ENCODE peak calls at places on chromosomes 1 and 21, in eight cellular contexts. One of them, this sample, is unnamed.

GRCh38 chr1:56584910-56585528 is 5.7 kb upstream of the PLPP3 start:
- DNase-seq in HEK293T: peak
- DNase-seq in SK-MEL-5: peak
- DNase-seq in dermis blood vessel endothelial cell: peak
- DNase-seq in nephron progenitor cell: peak
- DNase-seq in foreskin fibroblast: peak
- DNase-seq in central memory CD4-positive, alpha-beta T cell: no peak
- DNase-seq in astrocyte of the spinal cord: peak
- DNase-seq in this sample: no peak

GRCh38 chr1:33296082-33296458 is 24.8 kb downstream of the A3GALT2 start:
- DNase-seq in HEK293T: no peak
- DNase-seq in SK-MEL-5: no peak
- DNase-seq in dermis blood vessel endothelial cell: no peak
- DNase-seq in nephron progenitor cell: no peak
- DNase-seq in foreskin fibroblast: no peak
- DNase-seq in central memory CD4-positive, alpha-beta T cell: no peak
- DNase-seq in astrocyte of the spinal cord: no peak
- DNase-seq in this sample: no peak

GRCh38 chr1:215273838-215274516 is 191.4 kb downstream of the KCNK2 start:
- DNase-seq in HEK293T: no peak
- DNase-seq in SK-MEL-5: peak
- DNase-seq in dermis blood vessel endothelial cell: peak
- DNase-seq in nephron progenitor cell: no peak
- DNase-seq in foreskin fibroblast: peak
- DNase-seq in central memory CD4-positive, alpha-beta T cell: no peak
- DNase-seq in astrocyte of the spinal cord: peak
- DNase-seq in this sample: peak

GRCh38 chr1:6982860-6983259 is 197.6 kb downstream of the CAMTA1 start:
- DNase-seq in HEK293T: no peak
- DNase-seq in SK-MEL-5: no peak
- DNase-seq in dermis blood vessel endothelial cell: no peak
- DNase-seq in nephron progenitor cell: no peak
- DNase-seq in foreskin fibroblast: no peak
- DNase-seq in central memory CD4-positive, alpha-beta T cell: no peak
- DNase-seq in astrocyte of the spinal cord: no peak
- DNase-seq in this sample: no peak

GRCh38 chr1:20666146-20666545 is 5.0 kb upstream of the DDOST start:
- DNase-seq in HEK293T: no peak
- DNase-seq in SK-MEL-5: no peak
- DNase-seq in dermis blood vessel endothelial cell: no peak
- DNase-seq in nephron progenitor cell: no peak
- DNase-seq in foreskin fibroblast: no peak
- DNase-seq in central memory CD4-positive, alpha-beta T cell: no peak
- DNase-seq in astrocyte of the spinal cord: no peak
- DNase-seq in this sample: no peak

GRCh38 chr1:192878249-192878648 is 69.4 kb downstream of the RGS2 start:
- DNase-seq in HEK293T: no peak
- DNase-seq in SK-MEL-5: no peak
- DNase-seq in dermis blood vessel endothelial cell: no peak
- DNase-seq in nephron progenitor cell: no peak
- DNase-seq in foreskin fibroblast: no peak
- DNase-seq in central memory CD4-positive, alpha-beta T cell: no peak
- DNase-seq in astrocyte of the spinal cord: peak
- DNase-seq in this sample: no peak

GRCh38 chr1:158035976-158036583 is 42.6 kb downstream of the KIRREL1 start:
- DNase-seq in HEK293T: peak
- DNase-seq in SK-MEL-5: peak
- DNase-seq in dermis blood vessel endothelial cell: peak
- DNase-seq in nephron progenitor cell: peak
- DNase-seq in foreskin fibroblast: peak
- DNase-seq in central memory CD4-positive, alpha-beta T cell: no peak
- DNase-seq in astrocyte of the spinal cord: peak
- DNase-seq in this sample: no peak

GRCh38 chr1:24362416-24362815 is 43.3 kb downstream of the GRHL3 start:
- DNase-seq in HEK293T: no peak
- DNase-seq in SK-MEL-5: no peak
- DNase-seq in dermis blood vessel endothelial cell: no peak
- DNase-seq in nephron progenitor cell: no peak
- DNase-seq in foreskin fibroblast: no peak
- DNase-seq in central memory CD4-positive, alpha-beta T cell: no peak
- DNase-seq in astrocyte of the spinal cord: no peak
- DNase-seq in this sample: no peak

GRCh38 chr1:169538998-169539871 is 47.0 kb downstream of the F5 start:
- DNase-seq in HEK293T: no peak
- DNase-seq in SK-MEL-5: no peak
- DNase-seq in dermis blood vessel endothelial cell: no peak
- DNase-seq in nephron progenitor cell: no peak
- DNase-seq in foreskin fibroblast: peak
- DNase-seq in central memory CD4-positive, alpha-beta T cell: no peak
- DNase-seq in astrocyte of the spinal cord: peak
- DNase-seq in this sample: peak

GRCh38 chr1:92210701-92211100 is 7.0 kb upstream of the C1orf146 start:
- DNase-seq in HEK293T: no peak
- DNase-seq in SK-MEL-5: no peak
- DNase-seq in dermis blood vessel endothelial cell: no peak
- DNase-seq in nephron progenitor cell: no peak
- DNase-seq in foreskin fibroblast: peak
- DNase-seq in central memory CD4-positive, alpha-beta T cell: no peak
- DNase-seq in astrocyte of the spinal cord: peak
- DNase-seq in this sample: no peak

GRCh38 chr21:43812139-43812821 is 22.9 kb downstream of the RRP1 start:
- DNase-seq in HEK293T: no peak
- DNase-seq in SK-MEL-5: no peak
- DNase-seq in dermis blood vessel endothelial cell: no peak
- DNase-seq in nephron progenitor cell: no peak
- DNase-seq in foreskin fibroblast: no peak
- DNase-seq in central memory CD4-positive, alpha-beta T cell: no peak
- DNase-seq in astrocyte of the spinal cord: no peak
- DNase-seq in this sample: no peak

GRCh38 chr1:210239295-210240155 is 6.9 kb downstream of the SERTAD4 start:
- DNase-seq in HEK293T: peak
- DNase-seq in SK-MEL-5: peak
- DNase-seq in dermis blood vessel endothelial cell: peak
- DNase-seq in nephron progenitor cell: no peak
- DNase-seq in foreskin fibroblast: peak
- DNase-seq in central memory CD4-positive, alpha-beta T cell: no peak
- DNase-seq in astrocyte of the spinal cord: peak
- DNase-seq in this sample: no peak

GRCh38 chr1:223538921-223539445 is 126.5 kb downstream of the CAPN8 start:
- DNase-seq in HEK293T: no peak
- DNase-seq in SK-MEL-5: no peak
- DNase-seq in dermis blood vessel endothelial cell: no peak
- DNase-seq in nephron progenitor cell: no peak
- DNase-seq in foreskin fibroblast: no peak
- DNase-seq in central memory CD4-positive, alpha-beta T cell: no peak
- DNase-seq in astrocyte of the spinal cord: no peak
- DNase-seq in this sample: no peak

GRCh38 chr1:203536981-203537455 is 43.1 kb downstream of the OPTC start:
- DNase-seq in HEK293T: no peak
- DNase-seq in SK-MEL-5: no peak
- DNase-seq in dermis blood vessel endothelial cell: no peak
- DNase-seq in nephron progenitor cell: no peak
- DNase-seq in foreskin fibroblast: peak
- DNase-seq in central memory CD4-positive, alpha-beta T cell: no peak
- DNase-seq in astrocyte of the spinal cord: no peak
- DNase-seq in this sample: no peak

GRCh38 chr1:17596651-17597509 is 57.4 kb downstream of the ARHGEF10L start:
- DNase-seq in HEK293T: peak
- DNase-seq in SK-MEL-5: no peak
- DNase-seq in dermis blood vessel endothelial cell: no peak
- DNase-seq in nephron progenitor cell: no peak
- DNase-seq in foreskin fibroblast: no peak
- DNase-seq in central memory CD4-positive, alpha-beta T cell: no peak
- DNase-seq in astrocyte of the spinal cord: no peak
- DNase-seq in this sample: no peak

GRCh38 chr1:81387446-81387845 is 413.3 kb upstream of the ADGRL2 start:
- DNase-seq in HEK293T: no peak
- DNase-seq in SK-MEL-5: no peak
- DNase-seq in dermis blood vessel endothelial cell: no peak
- DNase-seq in nephron progenitor cell: no peak
- DNase-seq in foreskin fibroblast: no peak
- DNase-seq in central memory CD4-positive, alpha-beta T cell: no peak
- DNase-seq in astrocyte of the spinal cord: no peak
- DNase-seq in this sample: no peak

GRCh38 chr1:31703431-31704260 is at the start of gene COL16A1:
- DNase-seq in HEK293T: no peak
- DNase-seq in SK-MEL-5: no peak
- DNase-seq in dermis blood vessel endothelial cell: no peak
- DNase-seq in nephron progenitor cell: peak
- DNase-seq in foreskin fibroblast: peak
- DNase-seq in central memory CD4-positive, alpha-beta T cell: no peak
- DNase-seq in astrocyte of the spinal cord: peak
- DNase-seq in this sample: no peak

GRCh38 chr1:220791287-220791686 is 4.6 kb downstream of the MTARC1 start:
- DNase-seq in HEK293T: no peak
- DNase-seq in SK-MEL-5: peak
- DNase-seq in dermis blood vessel endothelial cell: peak
- DNase-seq in nephron progenitor cell: no peak
- DNase-seq in foreskin fibroblast: no peak
- DNase-seq in central memory CD4-positive, alpha-beta T cell: no peak
- DNase-seq in astrocyte of the spinal cord: no peak
- DNase-seq in this sample: no peak

GRCh38 chr1:81369814-81370213 is 430.9 kb upstream of the ADGRL2 start:
- DNase-seq in HEK293T: no peak
- DNase-seq in SK-MEL-5: peak
- DNase-seq in dermis blood vessel endothelial cell: no peak
- DNase-seq in nephron progenitor cell: no peak
- DNase-seq in foreskin fibroblast: no peak
- DNase-seq in central memory CD4-positive, alpha-beta T cell: no peak
- DNase-seq in astrocyte of the spinal cord: no peak
- DNase-seq in this sample: no peak

GRCh38 chr1:232980336-232980978 is 30.0 kb downstream of the NTPCR start:
- DNase-seq in HEK293T: no peak
- DNase-seq in SK-MEL-5: no peak
- DNase-seq in dermis blood vessel endothelial cell: no peak
- DNase-seq in nephron progenitor cell: no peak
- DNase-seq in foreskin fibroblast: no peak
- DNase-seq in central memory CD4-positive, alpha-beta T cell: no peak
- DNase-seq in astrocyte of the spinal cord: no peak
- DNase-seq in this sample: no peak

GRCh38 chr1:244273845-244274619 is 177.7 kb downstream of the ADSS2 start:
- DNase-seq in HEK293T: no peak
- DNase-seq in SK-MEL-5: peak
- DNase-seq in dermis blood vessel endothelial cell: peak
- DNase-seq in nephron progenitor cell: no peak
- DNase-seq in foreskin fibroblast: peak
- DNase-seq in central memory CD4-positive, alpha-beta T cell: no peak
- DNase-seq in astrocyte of the spinal cord: peak
- DNase-seq in this sample: peak

GRCh38 chr1:230148768-230149469 is 81.9 kb downstream of the GALNT2 start:
- DNase-seq in HEK293T: no peak
- DNase-seq in SK-MEL-5: no peak
- DNase-seq in dermis blood vessel endothelial cell: no peak
- DNase-seq in nephron progenitor cell: no peak
- DNase-seq in foreskin fibroblast: no peak
- DNase-seq in central memory CD4-positive, alpha-beta T cell: no peak
- DNase-seq in astrocyte of the spinal cord: no peak
- DNase-seq in this sample: no peak

GRCh38 chr1:226455843-226456242 is 48.0 kb upstream of the PARP1 start:
- DNase-seq in HEK293T: no peak
- DNase-seq in SK-MEL-5: no peak
- DNase-seq in dermis blood vessel endothelial cell: no peak
- DNase-seq in nephron progenitor cell: no peak
- DNase-seq in foreskin fibroblast: no peak
- DNase-seq in central memory CD4-positive, alpha-beta T cell: no peak
- DNase-seq in astrocyte of the spinal cord: no peak
- DNase-seq in this sample: no peak

GRCh38 chr1:234768569-234769283 is 158.7 kb upstream of the IRF2BP2 start:
- DNase-seq in HEK293T: no peak
- DNase-seq in SK-MEL-5: no peak
- DNase-seq in dermis blood vessel endothelial cell: no peak
- DNase-seq in nephron progenitor cell: no peak
- DNase-seq in foreskin fibroblast: no peak
- DNase-seq in central memory CD4-positive, alpha-beta T cell: no peak
- DNase-seq in astrocyte of the spinal cord: no peak
- DNase-seq in this sample: no peak

GRCh38 chr1:21331752-21332480 is 41.7 kb upstream of the ECE1 start:
- DNase-seq in HEK293T: peak
- DNase-seq in SK-MEL-5: no peak
- DNase-seq in dermis blood vessel endothelial cell: no peak
- DNase-seq in nephron progenitor cell: no peak
- DNase-seq in foreskin fibroblast: no peak
- DNase-seq in central memory CD4-positive, alpha-beta T cell: no peak
- DNase-seq in astrocyte of the spinal cord: no peak
- DNase-seq in this sample: no peak

GRCh38 chr1:28163496-28164120 is 12.9 kb downstream of the PTAFR start:
- DNase-seq in HEK293T: no peak
- DNase-seq in SK-MEL-5: no peak
- DNase-seq in dermis blood vessel endothelial cell: no peak
- DNase-seq in nephron progenitor cell: no peak
- DNase-seq in foreskin fibroblast: no peak
- DNase-seq in central memory CD4-positive, alpha-beta T cell: no peak
- DNase-seq in astrocyte of the spinal cord: peak
- DNase-seq in this sample: no peak

GRCh38 chr1:111879086-111879485 is 110.4 kb downstream of the KCND3 start:
- DNase-seq in HEK293T: no peak
- DNase-seq in SK-MEL-5: no peak
- DNase-seq in dermis blood vessel endothelial cell: no peak
- DNase-seq in nephron progenitor cell: no peak
- DNase-seq in foreskin fibroblast: no peak
- DNase-seq in central memory CD4-positive, alpha-beta T cell: no peak
- DNase-seq in astrocyte of the spinal cord: no peak
- DNase-seq in this sample: no peak

GRCh38 chr1:70042090-70042716 is 163.2 kb downstream of the LRRC40 start:
- DNase-seq in HEK293T: no peak
- DNase-seq in SK-MEL-5: no peak
- DNase-seq in dermis blood vessel endothelial cell: no peak
- DNase-seq in nephron progenitor cell: no peak
- DNase-seq in foreskin fibroblast: no peak
- DNase-seq in central memory CD4-positive, alpha-beta T cell: no peak
- DNase-seq in astrocyte of the spinal cord: peak
- DNase-seq in this sample: no peak

GRCh38 chr1:25914074-25914995 is 8.1 kb upstream of the STMN1 start:
- DNase-seq in HEK293T: no peak
- DNase-seq in SK-MEL-5: no peak
- DNase-seq in dermis blood vessel endothelial cell: no peak
- DNase-seq in nephron progenitor cell: no peak
- DNase-seq in foreskin fibroblast: no peak
- DNase-seq in central memory CD4-positive, alpha-beta T cell: no peak
- DNase-seq in astrocyte of the spinal cord: no peak
- DNase-seq in this sample: no peak

GRCh38 chr1:221793439-221794078 is 51.7 kb upstream of the DUSP10 start:
- DNase-seq in HEK293T: no peak
- DNase-seq in SK-MEL-5: no peak
- DNase-seq in dermis blood vessel endothelial cell: no peak
- DNase-seq in nephron progenitor cell: no peak
- DNase-seq in foreskin fibroblast: no peak
- DNase-seq in central memory CD4-positive, alpha-beta T cell: no peak
- DNase-seq in astrocyte of the spinal cord: no peak
- DNase-seq in this sample: no peak

GRCh38 chr1:53076165-53076564 is 14.2 kb downstream of the PODN start:
- DNase-seq in HEK293T: no peak
- DNase-seq in SK-MEL-5: no peak
- DNase-seq in dermis blood vessel endothelial cell: no peak
- DNase-seq in nephron progenitor cell: no peak
- DNase-seq in foreskin fibroblast: no peak
- DNase-seq in central memory CD4-positive, alpha-beta T cell: no peak
- DNase-seq in astrocyte of the spinal cord: no peak
- DNase-seq in this sample: no peak

GRCh38 chr1:11653616-11654570 is at the start of gene FBXO2:
- DNase-seq in HEK293T: no peak
- DNase-seq in SK-MEL-5: no peak
- DNase-seq in dermis blood vessel endothelial cell: peak
- DNase-seq in nephron progenitor cell: peak
- DNase-seq in foreskin fibroblast: peak
- DNase-seq in central memory CD4-positive, alpha-beta T cell: no peak
- DNase-seq in astrocyte of the spinal cord: no peak
- DNase-seq in this sample: no peak

GRCh38 chr1:153939476-153939875 is 7.0 kb downstream of the DENND4B start:
- DNase-seq in HEK293T: no peak
- DNase-seq in SK-MEL-5: no peak
- DNase-seq in dermis blood vessel endothelial cell: no peak
- DNase-seq in nephron progenitor cell: no peak
- DNase-seq in foreskin fibroblast: no peak
- DNase-seq in central memory CD4-positive, alpha-beta T cell: no peak
- DNase-seq in astrocyte of the spinal cord: no peak
- DNase-seq in this sample: no peak

GRCh38 chr21:14531927-14532326 is 14.2 kb downstream of the SAMSN1 start:
- DNase-seq in HEK293T: no peak
- DNase-seq in SK-MEL-5: no peak
- DNase-seq in dermis blood vessel endothelial cell: no peak
- DNase-seq in nephron progenitor cell: peak
- DNase-seq in foreskin fibroblast: no peak
- DNase-seq in central memory CD4-positive, alpha-beta T cell: no peak
- DNase-seq in astrocyte of the spinal cord: no peak
- DNase-seq in this sample: no peak